ENCODE peak calls at places on chromosomes 1 and 21, in five cellular contexts. One of them, this sample, is unnamed.

GRCh38 chr1:160284220-160284781 is 632 bp downstream of the PEX19 start:
- DNase-seq in uterus: no peak
- DNase-seq in cardiac fibroblast: peak
- DNase-seq in PC-9: peak
- DNase-seq in heart left ventricle: no peak
- DNase-seq in this sample: peak

GRCh38 chr1:91732291-91732953 is 153.5 kb downstream of the TGFBR3 start:
- DNase-seq in uterus: peak
- DNase-seq in cardiac fibroblast: peak
- DNase-seq in PC-9: peak
- DNase-seq in heart left ventricle: no peak
- DNase-seq in this sample: peak

GRCh38 chr1:214427871-214428277 is 123.5 kb downstream of the PTPN14 start:
- DNase-seq in uterus: no peak
- DNase-seq in cardiac fibroblast: peak
- DNase-seq in PC-9: peak
- DNase-seq in heart left ventricle: no peak
- DNase-seq in this sample: peak

GRCh38 chr1:28526886-28527285 is 21.0 kb downstream of the RCC1 start:
- DNase-seq in uterus: no peak
- DNase-seq in cardiac fibroblast: peak
- DNase-seq in PC-9: peak
- DNase-seq in heart left ventricle: no peak
- DNase-seq in this sample: no peak

GRCh38 chr1:52603301-52603675 is 1.1 kb downstream of the GPX7 start:
- DNase-seq in uterus: no peak
- DNase-seq in cardiac fibroblast: no peak
- DNase-seq in PC-9: no peak
- DNase-seq in heart left ventricle: no peak
- DNase-seq in this sample: no peak

GRCh38 chr1:224096773-224097172 is 17.1 kb upstream of the FBXO28 start:
- DNase-seq in uterus: no peak
- DNase-seq in cardiac fibroblast: no peak
- DNase-seq in PC-9: no peak
- DNase-seq in heart left ventricle: no peak
- DNase-seq in this sample: no peak

GRCh38 chr21:40143822-40144525 is 276.7 kb downstream of the PCP4 start:
- DNase-seq in uterus: peak
- DNase-seq in cardiac fibroblast: peak
- DNase-seq in PC-9: peak
- DNase-seq in heart left ventricle: no peak
- DNase-seq in this sample: peak

GRCh38 chr1:37892151-37893047 is 33.0 kb upstream of the MTF1 start:
- DNase-seq in uterus: no peak
- DNase-seq in cardiac fibroblast: peak
- DNase-seq in PC-9: no peak
- DNase-seq in heart left ventricle: no peak
- DNase-seq in this sample: peak

GRCh38 chr1:37092937-37093336 is 58.6 kb upstream of the GRIK3 start:
- DNase-seq in uterus: no peak
- DNase-seq in cardiac fibroblast: no peak
- DNase-seq in PC-9: no peak
- DNase-seq in heart left ventricle: no peak
- DNase-seq in this sample: no peak

GRCh38 chr1:2210786-2211185 is 16.2 kb upstream of the FAAP20 start:
- DNase-seq in uterus: no peak
- DNase-seq in cardiac fibroblast: no peak
- DNase-seq in PC-9: no peak
- DNase-seq in heart left ventricle: no peak
- DNase-seq in this sample: no peak

GRCh38 chr1:21322681-21323016 is 32.4 kb upstream of the ECE1 start:
- DNase-seq in uterus: no peak
- DNase-seq in cardiac fibroblast: peak
- DNase-seq in PC-9: no peak
- DNase-seq in heart left ventricle: no peak
- DNase-seq in this sample: no peak

GRCh38 chr21:21030311-21030710 is 32.1 kb downstream of the NCAM2 start:
- DNase-seq in uterus: no peak
- DNase-seq in cardiac fibroblast: no peak
- DNase-seq in PC-9: no peak
- DNase-seq in heart left ventricle: no peak
- DNase-seq in this sample: no peak

GRCh38 chr21:17967319-17967718 is 148.2 kb upstream of the C21orf91 start:
- DNase-seq in uterus: no peak
- DNase-seq in cardiac fibroblast: no peak
- DNase-seq in PC-9: no peak
- DNase-seq in heart left ventricle: no peak
- DNase-seq in this sample: no peak

GRCh38 chr1:117610036-117610435 is 4.2 kb downstream of the TENT5C start:
- DNase-seq in uterus: no peak
- DNase-seq in cardiac fibroblast: no peak
- DNase-seq in PC-9: no peak
- DNase-seq in heart left ventricle: no peak
- DNase-seq in this sample: no peak

GRCh38 chr1:27436204-27437159 is 44.1 kb downstream of the GPR3 start:
- DNase-seq in uterus: no peak
- DNase-seq in cardiac fibroblast: peak
- DNase-seq in PC-9: peak
- DNase-seq in heart left ventricle: no peak
- DNase-seq in this sample: peak

GRCh38 chr1:181251001-181251712 is 162.7 kb downstream of the IER5 start:
- DNase-seq in uterus: peak
- DNase-seq in cardiac fibroblast: peak
- DNase-seq in PC-9: peak
- DNase-seq in heart left ventricle: no peak
- DNase-seq in this sample: peak

GRCh38 chr1:152392909-152393308 is 21.2 kb downstream of the CRNN start:
- DNase-seq in uterus: no peak
- DNase-seq in cardiac fibroblast: no peak
- DNase-seq in PC-9: peak
- DNase-seq in heart left ventricle: no peak
- DNase-seq in this sample: no peak

GRCh38 chr1:42240964-42241755 is 76.6 kb upstream of the GUCA2A start:
- DNase-seq in uterus: no peak
- DNase-seq in cardiac fibroblast: peak
- DNase-seq in PC-9: no peak
- DNase-seq in heart left ventricle: no peak
- DNase-seq in this sample: peak

GRCh38 chr1:244760471-244760870 is 75.0 kb upstream of the COX20 start:
- DNase-seq in uterus: no peak
- DNase-seq in cardiac fibroblast: no peak
- DNase-seq in PC-9: no peak
- DNase-seq in heart left ventricle: no peak
- DNase-seq in this sample: no peak

GRCh38 chr1:63968663-63969460 is 195.0 kb downstream of the ROR1 start:
- DNase-seq in uterus: no peak
- DNase-seq in cardiac fibroblast: peak
- DNase-seq in PC-9: no peak
- DNase-seq in heart left ventricle: peak
- DNase-seq in this sample: peak

GRCh38 chr1:67801903-67802302 is 31.4 kb downstream of the GNG12 start:
- DNase-seq in uterus: no peak
- DNase-seq in cardiac fibroblast: no peak
- DNase-seq in PC-9: no peak
- DNase-seq in heart left ventricle: no peak
- DNase-seq in this sample: no peak

DNA sequence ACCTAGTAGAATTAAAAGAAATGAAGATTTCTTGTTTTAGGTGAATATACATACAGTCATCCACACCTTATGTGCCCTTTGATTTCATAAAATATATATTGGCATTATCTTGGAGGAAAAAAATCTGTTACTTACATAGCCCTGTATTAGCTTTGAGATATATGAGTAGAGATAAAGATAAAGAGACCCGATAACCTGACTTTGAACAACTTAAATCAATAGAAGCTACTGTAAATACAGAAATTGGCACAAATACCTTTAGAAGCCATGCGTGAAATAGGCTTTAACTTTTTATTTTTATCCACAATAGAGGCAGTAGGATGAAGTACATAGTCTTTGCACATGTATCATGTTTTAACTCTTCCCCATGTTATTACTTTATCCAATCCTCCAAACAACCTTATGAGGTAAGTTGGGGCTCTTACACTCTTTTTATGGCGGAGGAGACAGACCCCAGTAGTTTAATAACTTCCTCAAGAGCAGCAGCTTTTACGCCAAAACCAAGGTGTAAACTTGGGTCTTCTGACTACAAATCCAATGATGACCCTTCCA is 2.0 kb downstream of the CD55 start:
- DNase-seq in uterus: no peak
- DNase-seq in cardiac fibroblast: no peak
- DNase-seq in PC-9: no peak
- DNase-seq in heart left ventricle: no peak
- DNase-seq in this sample: no peak
- H3K4me3 ChIP-seq in uterus: no peak
- H3K4me3 ChIP-seq in cardiac fibroblast: no peak
- H3K4me3 ChIP-seq in PC-9: peak
- H3K4me3 ChIP-seq in heart left ventricle: peak
- H3K4me3 ChIP-seq in this sample: no peak

DNA sequence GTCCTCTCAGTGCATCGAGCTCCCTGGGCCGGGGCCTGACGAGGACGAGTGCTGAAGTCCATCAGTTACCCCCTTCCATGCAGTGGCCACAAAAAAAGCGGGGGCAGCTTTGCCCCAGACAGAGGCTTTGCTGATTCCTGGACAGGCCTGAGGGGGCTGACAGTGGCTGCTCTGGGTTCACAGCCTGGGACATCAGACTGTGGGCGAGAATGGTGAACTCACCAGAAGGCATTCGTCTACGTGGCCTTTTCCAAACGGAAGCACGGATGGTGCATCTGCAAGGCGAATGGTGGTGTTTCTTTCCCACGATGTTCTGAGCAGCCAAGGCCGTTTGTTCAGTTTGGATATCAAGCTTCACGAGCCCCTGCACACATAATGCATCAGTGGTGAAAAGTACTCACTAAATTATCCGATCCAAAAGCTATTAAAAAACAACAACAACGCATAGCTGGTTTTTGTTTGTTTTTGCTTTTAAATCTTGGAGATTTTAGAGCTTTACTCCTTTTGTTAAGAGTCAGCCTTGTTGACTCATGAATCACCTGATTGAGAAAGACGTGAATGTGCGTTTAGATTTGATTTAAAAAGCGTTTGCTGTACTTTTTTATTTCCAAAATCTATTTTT is 6.3 kb upstream of the ZBTB21 start:
- DNase-seq in uterus: no peak
- DNase-seq in cardiac fibroblast: peak
- DNase-seq in PC-9: no peak
- DNase-seq in heart left ventricle: no peak
- DNase-seq in this sample: peak
- H3K4me3 ChIP-seq in uterus: no peak
- H3K4me3 ChIP-seq in cardiac fibroblast: no peak
- H3K4me3 ChIP-seq in PC-9: no peak
- H3K4me3 ChIP-seq in heart left ventricle: no peak
- H3K4me3 ChIP-seq in this sample: no peak

DNA sequence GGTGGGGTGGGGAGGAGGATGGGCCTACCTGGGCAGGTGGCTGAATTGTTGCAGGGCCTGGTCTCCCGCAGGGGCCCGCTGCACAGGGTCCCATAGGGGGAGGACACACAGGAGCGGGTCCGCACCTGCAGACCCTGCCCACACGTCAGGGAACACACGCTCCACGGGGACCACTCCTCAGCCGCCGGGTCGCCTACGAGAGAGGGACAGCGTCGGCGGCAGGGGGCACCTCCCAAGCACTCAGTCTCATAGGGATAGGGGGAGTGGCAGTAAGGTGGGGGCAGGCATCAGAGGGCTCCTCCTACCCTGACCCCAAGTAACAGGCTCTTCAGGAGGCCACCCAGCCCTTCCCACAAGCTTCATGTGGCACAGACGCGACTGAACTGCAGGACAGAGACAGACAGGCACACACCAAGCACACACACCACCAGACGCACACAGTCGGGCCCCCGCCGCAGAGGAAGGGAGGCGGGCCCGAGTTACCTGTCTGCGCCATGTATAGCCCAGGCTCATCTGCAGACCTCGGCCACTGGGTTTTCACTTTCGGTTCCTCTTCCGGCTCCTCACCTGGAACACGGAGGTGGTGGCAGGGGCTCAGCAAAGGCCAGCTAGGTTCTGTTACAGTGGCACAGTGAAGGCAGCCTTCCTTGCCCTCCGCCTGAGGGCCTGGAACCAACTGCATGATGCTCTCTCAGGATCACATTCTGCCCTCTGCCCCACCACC is 19.8 kb downstream of the ADGRB2 start:
- DNase-seq in uterus: no peak
- DNase-seq in cardiac fibroblast: no peak
- DNase-seq in PC-9: no peak
- DNase-seq in heart left ventricle: no peak
- DNase-seq in this sample: no peak
- H3K4me3 ChIP-seq in uterus: no peak
- H3K4me3 ChIP-seq in cardiac fibroblast: no peak
- H3K4me3 ChIP-seq in PC-9: no peak
- H3K4me3 ChIP-seq in heart left ventricle: no peak
- H3K4me3 ChIP-seq in this sample: no peak

GRCh38 chr1:228352677-228353481 is 53.8 kb downstream of the TRIM11 start:
- DNase-seq in uterus: no peak
- DNase-seq in cardiac fibroblast: no peak
- DNase-seq in PC-9: no peak
- DNase-seq in heart left ventricle: peak
- DNase-seq in this sample: no peak
- H3K4me3 ChIP-seq in uterus: no peak
- H3K4me3 ChIP-seq in cardiac fibroblast: no peak
- H3K4me3 ChIP-seq in PC-9: no peak
- H3K4me3 ChIP-seq in heart left ventricle: no peak
- H3K4me3 ChIP-seq in this sample: no peak